ENCODE peak calls at places on chromosomes 7 and 10, in nine cellular contexts. L is pancreas, W is keratinocyte, Y is neural progenitor cell, E is dorsolateral prefrontal cortex, J is right lobe of liver, G is psoas muscle, X is testis, K is astrocyte. P is an unnamed sample.

GRCh38 chr10:33117816-33118215 is 159.8 kb upstream of the ITGB1 start:
- DNase-seq in E (no peak), X (no peak), J (no peak), K (no peak), Y (no peak), G (no peak), L (no peak), W (no peak), P (no peak)

GRCh38 chr10:29099001-29099400 is 189.9 kb upstream of the LYZL1 start:
- DNase-seq in Y (no peak), G (no peak), X (no peak), K (no peak), W (no peak), E (no peak), J (no peak), L (no peak), P (no peak)

GRCh38 chr7:93327006-93327633 is 95.0 kb downstream of the VPS50 start:
- DNase-seq in Y (no peak), X (no peak), K (peak; percentile 95), G (no peak), W (peak; percentile 59), E (no peak), L (no peak), J (no peak), P (no peak)

GRCh38 chr10:600876-601275 is 88.6 kb downstream of the DIP2C start:
- DNase-seq in Y (no peak), L (peak; percentile 52), E (peak; percentile 31), W (no peak), X (no peak), G (no peak), J (no peak), K (peak; percentile 77), P (no peak)

GRCh38 chr10:113666682-113667252 is 2.9 kb upstream of the NRAP start:
- DNase-seq in L (no peak), E (no peak), X (no peak), Y (no peak), W (no peak), J (no peak), K (peak; percentile 36), G (no peak), P (no peak)

GRCh38 chr7:128407751-128408708 is 1.8 kb downstream of the IMPDH1 start:
- DNase-seq in W (no peak), G (no peak), E (no peak), K (no peak), J (no peak), L (no peak), Y (peak; percentile 52), X (no peak), P (no peak)

GRCh38 chr7:64999165-65000004 is 7.1 kb downstream of the ERV3-1 start:
- DNase-seq in L (peak; percentile 27), X (peak; percentile 44), J (peak; percentile 20), Y (no peak), W (no peak), E (no peak), G (peak; percentile 25), K (peak; percentile 95), P (peak; percentile 27)

GRCh38 chr7:101156866-101157589 is 2.8 kb downstream of the AP1S1 start:
- DNase-seq in E (no peak), L (no peak), Y (no peak), X (no peak), J (no peak), K (no peak), G (no peak), W (no peak), P (no peak)

GRCh38 chr10:70331486-70332268 is 47.9 kb upstream of the NPFFR1 start:
- DNase-seq in W (peak; percentile 94), L (peak; percentile 64), E (peak; percentile 53), J (peak; percentile 49), G (peak; percentile 55), X (peak; percentile 57), Y (no peak), K (peak; percentile 91), P (peak; percentile 52)

GRCh38 chr10:32984003-32984600 is 26.1 kb upstream of the ITGB1 start:
- DNase-seq in J (no peak), L (no peak), W (no peak), Y (no peak), G (no peak), E (no peak), K (no peak), X (no peak), P (no peak)

DNA sequence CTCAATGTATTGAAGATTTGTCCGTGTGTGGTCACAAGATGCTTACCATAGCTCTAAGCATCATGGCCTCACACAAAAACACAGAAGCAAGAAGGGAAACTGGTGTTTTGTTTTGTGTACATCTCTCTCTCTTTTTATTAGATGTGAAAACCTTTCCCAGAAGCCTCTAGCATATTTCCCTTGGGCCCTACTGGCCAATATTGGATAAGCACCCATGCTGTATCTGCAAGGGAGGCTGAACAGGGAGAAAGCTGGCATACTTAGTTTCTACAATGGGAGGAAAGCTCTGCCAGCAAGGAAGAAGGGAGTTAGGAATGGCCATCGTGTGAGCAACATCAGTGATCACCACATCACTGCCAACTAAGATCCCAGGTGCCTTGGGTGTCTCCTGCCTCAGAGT is 9.6 kb upstream of the NAMPT start:
- DNase-seq in X (no peak), J (no peak), K (no peak), Y (no peak), E (no peak), W (no peak), G (no peak), L (no peak), P (no peak)
- TF ChIP-seq CTCF in X (no peak), J (no peak), K (no peak), Y (no peak), E (no peak), W (peak; percentile 29), G (no peak), L (no peak), P (no peak)

GRCh38 chr7:130794619-130794922 is 60.6 kb upstream of the KLF14 start:
- DNase-seq in K (no peak), G (no peak), Y (no peak), L (no peak), J (no peak), X (no peak), E (no peak), W (no peak), P (no peak)
- H3K4me3 ChIP-seq in K (peak overlapping the region; percentile 41), G (no peak overlapping the region), Y (no peak overlapping the region), L (no peak overlapping the region), J (no peak overlapping the region), X (no peak overlapping the region), E (peak overlapping the region; percentile 8), W (no peak overlapping the region), P (no peak overlapping the region)

GRCh38 chr7:73740771-73741170 is 2.2 kb upstream of the ABHD11 start:
- DNase-seq in L (no peak), J (no peak), W (no peak), E (no peak), K (no peak), G (no peak), Y (no peak), X (no peak), P (no peak)

GRCh38 chr7:73740212-73740611 is 1.6 kb upstream of the ABHD11 start:
- DNase-seq in G (no peak), W (no peak), E (no peak), Y (no peak), J (no peak), L (no peak), X (no peak), K (no peak), P (no peak)

GRCh38 chr7:73742338-73742752 is 3.7 kb upstream of the ABHD11 start:
- DNase-seq in K (no peak), W (no peak), J (no peak), Y (peak; percentile 38), L (peak; percentile 63), X (no peak), G (no peak), E (no peak), P (no peak)

GRCh38 chr7:73741600-73741999 is 3.0 kb upstream of the ABHD11 start:
- DNase-seq in X (no peak), J (no peak), E (no peak), L (no peak), G (no peak), Y (peak; percentile 52), K (no peak), W (no peak), P (no peak)

DNA sequence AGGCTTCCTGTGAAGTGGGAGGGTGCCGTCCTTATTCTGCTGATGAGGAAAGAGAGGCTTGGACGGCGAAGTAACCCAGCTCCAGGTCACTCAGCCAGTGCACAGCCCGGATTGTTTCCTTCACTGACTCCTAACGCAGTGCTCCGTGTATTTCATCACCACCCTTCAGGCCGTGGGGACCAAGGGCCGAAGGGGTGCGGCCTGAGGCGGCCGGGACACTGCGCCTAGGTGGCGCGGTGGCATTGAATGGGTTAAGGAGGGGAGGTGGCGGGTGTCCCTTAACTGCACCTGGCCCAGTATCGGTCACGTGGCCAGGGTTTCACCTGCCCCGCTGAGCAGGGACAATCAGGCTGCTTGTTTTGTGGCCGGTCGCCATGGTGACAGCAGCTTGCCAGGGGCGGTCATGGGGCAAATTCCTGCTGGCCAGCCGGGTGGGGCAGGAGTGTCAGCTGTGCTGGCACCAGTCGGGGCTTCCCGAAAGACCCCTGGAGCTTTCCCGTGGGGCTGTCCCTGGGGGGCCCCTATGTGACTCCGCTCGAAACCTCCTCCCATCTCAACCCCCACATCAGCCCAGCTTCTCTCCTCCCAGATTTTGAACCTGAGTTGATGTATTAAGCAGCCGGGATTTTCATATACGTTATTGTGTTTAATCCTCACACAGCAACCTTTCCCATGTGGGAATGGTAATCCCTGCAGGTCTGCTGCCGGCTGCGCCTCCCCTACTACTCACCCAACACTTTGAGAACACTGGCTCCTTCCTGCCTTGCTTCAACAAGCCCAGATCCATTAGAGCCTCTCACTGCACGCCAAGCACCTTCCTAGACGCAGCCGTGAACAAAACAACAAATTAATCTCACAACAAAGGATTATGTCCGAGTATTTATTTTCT is 4.4 kb upstream of the ABHD11 start:
- DNase-seq in K (no peak), L (peak; percentile 95), X (no peak), G (no peak), Y (peak; percentile 96), E (peak; percentile 54), W (no peak), J (peak; percentile 95), P (peak; percentile 70)
- H3K27ac ChIP-seq in K (no peak overlapping the region), L (peak overlapping the region; percentile 96), X (no peak overlapping the region), G (no peak overlapping the region), Y (peak overlapping the region; percentile 86), E (peak overlapping the region; percentile 38), W (no peak overlapping the region), J (peak overlapping the region; percentile 80), P (no peak overlapping the region)

GRCh38 chr7:151875862-151876111 is 1.1 kb downstream of the PRKAG2 start:
- DNase-seq in J (no peak), E (no peak), W (no peak), L (no peak), K (no peak), X (no peak), Y (peak; percentile 79), G (no peak), P (no peak)

GRCh38 chr7:151876112-151876898 is 610 bp downstream of the PRKAG2 start:
- DNase-seq in L (peak; percentile 77), Y (peak; percentile 82), J (peak; percentile 91), W (no peak), K (no peak), E (peak; percentile 74), X (peak; percentile 75), G (peak; percentile 78), P (peak; percentile 89)

GRCh38 chr7:151880688-151881087 is 3.8 kb upstream of the PRKAG2 start:
- DNase-seq in G (no peak), Y (no peak), X (no peak), E (no peak), L (no peak), W (no peak), K (no peak), J (no peak), P (no peak)

GRCh38 chr7:151877911-151878835 is 1.3 kb upstream of the PRKAG2 start:
- DNase-seq in E (no peak), G (no peak), L (peak; percentile 29), K (no peak), J (no peak), Y (peak; percentile 46), W (no peak), X (no peak), P (no peak)

GRCh38 chr7:151876899-151877777 is at the start of gene PRKAG2:
- DNase-seq in J (peak; percentile 79), K (no peak), E (peak; percentile 65), G (peak; percentile 74), X (peak; percentile 62), Y (peak; percentile 82), W (no peak), L (peak; percentile 71), P (peak; percentile 80)
- TF ChIP-seq CTCF in J (peak; percentile 17), K (no peak), E (no peak), G (no peak), X (no peak), Y (peak; percentile 16), W (no peak), L (no peak), P (no peak)

P was measured in tibial artery.